ENCODE peak calls at places on chromosomes 16 and 17, in six cellular contexts. One of them, this sample, is unnamed. For H3K9me3 and H3K4me1, the result is how much of the 10 kb centered on the place peaks cover.

GRCh38 chr16:72985148-72985882 is 62.6 kb downstream of the ZFHX3 start:
- DNase-seq in esophagus squamous epithelium: no peak
- DNase-seq in CD8-positive, alpha-beta T cell: no peak
- DNase-seq in heart right ventricle: peak
- DNase-seq in fibroblast of lung: peak
- DNase-seq in body of pancreas: peak
- DNase-seq in this sample: peak

GRCh38 chr17:36590082-36590481 is 1.6 kb upstream of the DHRS11 start:
- DNase-seq in esophagus squamous epithelium: no peak
- DNase-seq in CD8-positive, alpha-beta T cell: no peak
- DNase-seq in heart right ventricle: no peak
- DNase-seq in fibroblast of lung: peak
- DNase-seq in body of pancreas: no peak
- DNase-seq in this sample: no peak

GRCh38 chr16:11405331-11406176 is 60.3 kb downstream of the RMI2 start:
- DNase-seq in esophagus squamous epithelium: no peak
- DNase-seq in CD8-positive, alpha-beta T cell: peak
- DNase-seq in heart right ventricle: no peak
- DNase-seq in fibroblast of lung: no peak
- DNase-seq in body of pancreas: peak
- DNase-seq in this sample: peak

GRCh38 chr16:20760346-20760745 is 3.5 kb upstream of the ACSM3 start:
- DNase-seq in esophagus squamous epithelium: no peak
- DNase-seq in CD8-positive, alpha-beta T cell: no peak
- DNase-seq in heart right ventricle: no peak
- DNase-seq in fibroblast of lung: no peak
- DNase-seq in body of pancreas: no peak
- DNase-seq in this sample: no peak

GRCh38 chr17:47712330-47713023 is 18.5 kb downstream of the TBKBP1 start:
- DNase-seq in esophagus squamous epithelium: no peak
- DNase-seq in CD8-positive, alpha-beta T cell: no peak
- DNase-seq in heart right ventricle: no peak
- DNase-seq in fibroblast of lung: no peak
- DNase-seq in body of pancreas: no peak
- DNase-seq in this sample: no peak

GRCh38 chr17:27413792-27414191 is 42.5 kb upstream of the KSR1 start:
- DNase-seq in esophagus squamous epithelium: no peak
- DNase-seq in CD8-positive, alpha-beta T cell: no peak
- DNase-seq in heart right ventricle: no peak
- DNase-seq in fibroblast of lung: no peak
- DNase-seq in body of pancreas: no peak
- DNase-seq in this sample: no peak

GRCh38 chr17:80906364-80907259 is 85.0 kb upstream of the CHMP6 start:
- DNase-seq in esophagus squamous epithelium: no peak
- DNase-seq in CD8-positive, alpha-beta T cell: no peak
- DNase-seq in heart right ventricle: no peak
- DNase-seq in fibroblast of lung: no peak
- DNase-seq in body of pancreas: no peak
- DNase-seq in this sample: no peak

GRCh38 chr16:85894266-85894665 is 4.7 kb upstream of the IRF8 start:
- DNase-seq in esophagus squamous epithelium: no peak
- DNase-seq in CD8-positive, alpha-beta T cell: no peak
- DNase-seq in heart right ventricle: no peak
- DNase-seq in fibroblast of lung: no peak
- DNase-seq in body of pancreas: peak
- DNase-seq in this sample: no peak

GRCh38 chr17:66930933-66931332 is 33.6 kb upstream of the CACNG4 start:
- DNase-seq in esophagus squamous epithelium: no peak
- DNase-seq in CD8-positive, alpha-beta T cell: no peak
- DNase-seq in heart right ventricle: no peak
- DNase-seq in fibroblast of lung: no peak
- DNase-seq in body of pancreas: no peak
- DNase-seq in this sample: no peak

GRCh38 chr17:55768946-55769624 is 18.2 kb downstream of the PCTP start:
- DNase-seq in esophagus squamous epithelium: no peak
- DNase-seq in CD8-positive, alpha-beta T cell: no peak
- DNase-seq in heart right ventricle: no peak
- DNase-seq in fibroblast of lung: peak
- DNase-seq in body of pancreas: no peak
- DNase-seq in this sample: no peak

GRCh38 chr16:77951788-77952187 is 70.6 kb upstream of the CLEC3A start:
- DNase-seq in esophagus squamous epithelium: no peak
- DNase-seq in CD8-positive, alpha-beta T cell: no peak
- DNase-seq in heart right ventricle: no peak
- DNase-seq in fibroblast of lung: no peak
- DNase-seq in body of pancreas: peak
- DNase-seq in this sample: no peak

GRCh38 chr16:50396770-50397525 is 28.2 kb upstream of the BRD7 start:
- DNase-seq in esophagus squamous epithelium: no peak
- DNase-seq in CD8-positive, alpha-beta T cell: no peak
- DNase-seq in heart right ventricle: no peak
- DNase-seq in fibroblast of lung: peak
- DNase-seq in body of pancreas: no peak
- DNase-seq in this sample: no peak

GRCh38 chr17:53516643-53517042 is 306.1 kb upstream of the KIF2B start:
- DNase-seq in esophagus squamous epithelium: no peak
- DNase-seq in CD8-positive, alpha-beta T cell: no peak
- DNase-seq in heart right ventricle: no peak
- DNase-seq in fibroblast of lung: peak
- DNase-seq in body of pancreas: no peak
- DNase-seq in this sample: no peak

GRCh38 chr17:81020767-81021497 is 14.0 kb upstream of the BAIAP2 start:
- DNase-seq in esophagus squamous epithelium: no peak
- DNase-seq in CD8-positive, alpha-beta T cell: no peak
- DNase-seq in heart right ventricle: peak
- DNase-seq in fibroblast of lung: peak
- DNase-seq in body of pancreas: no peak
- DNase-seq in this sample: peak

GRCh38 chr16:9297437-9298113 is 206.1 kb downstream of the HAPSTR1 start:
- DNase-seq in esophagus squamous epithelium: no peak
- DNase-seq in CD8-positive, alpha-beta T cell: no peak
- DNase-seq in heart right ventricle: peak
- DNase-seq in fibroblast of lung: no peak
- DNase-seq in body of pancreas: no peak
- DNase-seq in this sample: peak

GRCh38 chr16:11253009-11253994 is 2.7 kb downstream of the SOCS1 start:
- DNase-seq in esophagus squamous epithelium: no peak
- DNase-seq in CD8-positive, alpha-beta T cell: peak
- DNase-seq in heart right ventricle: no peak
- DNase-seq in fibroblast of lung: peak
- DNase-seq in body of pancreas: no peak
- DNase-seq in this sample: no peak

GRCh38 chr16:72763927-72764628 is 283.9 kb downstream of the ZFHX3 start:
- DNase-seq in esophagus squamous epithelium: no peak
- DNase-seq in CD8-positive, alpha-beta T cell: no peak
- DNase-seq in heart right ventricle: no peak
- DNase-seq in fibroblast of lung: no peak
- DNase-seq in body of pancreas: no peak
- DNase-seq in this sample: no peak

GRCh38 chr16:54277845-54278703 is 8.5 kb downstream of the IRX3 start:
- DNase-seq in esophagus squamous epithelium: no peak
- DNase-seq in CD8-positive, alpha-beta T cell: no peak
- DNase-seq in heart right ventricle: no peak
- DNase-seq in fibroblast of lung: no peak
- DNase-seq in body of pancreas: no peak
- DNase-seq in this sample: no peak

GRCh38 chr17:31570231-31570630 is 178.8 kb downstream of the RAB11FIP4 start:
- DNase-seq in esophagus squamous epithelium: no peak
- DNase-seq in CD8-positive, alpha-beta T cell: no peak
- DNase-seq in heart right ventricle: no peak
- DNase-seq in fibroblast of lung: no peak
- DNase-seq in body of pancreas: no peak
- DNase-seq in this sample: no peak

GRCh38 chr16:85361441-85362118 is 249.3 kb upstream of the CIBAR2 start:
- DNase-seq in esophagus squamous epithelium: no peak
- DNase-seq in CD8-positive, alpha-beta T cell: no peak
- DNase-seq in heart right ventricle: peak
- DNase-seq in fibroblast of lung: no peak
- DNase-seq in body of pancreas: peak
- DNase-seq in this sample: peak

DNA sequence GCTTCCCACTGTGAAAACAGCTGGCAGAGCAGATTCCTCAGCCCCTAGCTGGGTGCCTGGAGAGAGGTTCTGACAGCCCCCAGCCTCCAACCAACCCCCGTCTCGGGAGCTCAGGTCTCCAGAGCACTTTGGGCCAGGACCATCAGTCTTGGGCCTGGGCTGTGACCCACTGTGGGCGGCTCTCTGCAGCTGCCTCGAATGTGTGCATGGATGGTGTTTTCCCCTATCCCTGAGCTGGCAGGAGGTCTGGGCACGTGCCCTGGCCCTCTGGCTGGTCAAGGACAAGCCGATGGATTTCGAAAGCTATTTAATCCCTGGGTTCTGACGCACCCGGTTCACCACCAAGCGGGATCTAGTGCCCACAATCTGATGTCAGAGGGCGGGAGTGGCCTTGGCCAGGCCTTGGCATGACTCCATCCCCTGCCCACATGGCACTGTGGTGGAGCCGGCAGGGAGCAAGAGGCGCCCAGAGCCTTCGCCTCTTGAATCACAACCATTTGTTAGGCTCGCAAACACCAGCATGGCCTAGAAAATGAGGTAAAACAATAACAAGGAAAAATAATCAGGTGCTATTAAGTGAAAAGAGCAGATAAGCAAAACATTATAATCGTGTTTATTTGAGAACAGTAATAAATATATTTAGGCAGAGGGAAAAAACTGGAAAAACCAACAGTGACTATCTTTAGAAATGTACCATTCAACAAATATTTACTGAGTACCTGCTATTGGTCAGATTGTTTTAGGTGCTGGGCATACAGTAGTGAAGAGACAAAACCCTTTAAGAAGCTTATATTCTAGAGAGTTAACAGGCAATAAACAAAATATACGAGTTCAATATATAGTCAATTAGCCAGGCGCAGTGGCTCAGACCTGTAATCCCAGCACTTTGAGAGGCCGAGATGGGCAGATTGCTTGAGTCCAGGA is 69.3 kb upstream of the TOB1 start:
- DNase-seq in esophagus squamous epithelium: no peak
- DNase-seq in CD8-positive, alpha-beta T cell: no peak
- DNase-seq in heart right ventricle: peak
- DNase-seq in fibroblast of lung: no peak
- DNase-seq in body of pancreas: peak
- DNase-seq in this sample: no peak
- H3K27ac ChIP-seq in esophagus squamous epithelium: no peak
- H3K27ac ChIP-seq in CD8-positive, alpha-beta T cell: no peak
- H3K27ac ChIP-seq in heart right ventricle: no peak
- H3K27ac ChIP-seq in fibroblast of lung: no peak
- H3K27ac ChIP-seq in body of pancreas: peak
- H3K27ac ChIP-seq in this sample: peak

DNA sequence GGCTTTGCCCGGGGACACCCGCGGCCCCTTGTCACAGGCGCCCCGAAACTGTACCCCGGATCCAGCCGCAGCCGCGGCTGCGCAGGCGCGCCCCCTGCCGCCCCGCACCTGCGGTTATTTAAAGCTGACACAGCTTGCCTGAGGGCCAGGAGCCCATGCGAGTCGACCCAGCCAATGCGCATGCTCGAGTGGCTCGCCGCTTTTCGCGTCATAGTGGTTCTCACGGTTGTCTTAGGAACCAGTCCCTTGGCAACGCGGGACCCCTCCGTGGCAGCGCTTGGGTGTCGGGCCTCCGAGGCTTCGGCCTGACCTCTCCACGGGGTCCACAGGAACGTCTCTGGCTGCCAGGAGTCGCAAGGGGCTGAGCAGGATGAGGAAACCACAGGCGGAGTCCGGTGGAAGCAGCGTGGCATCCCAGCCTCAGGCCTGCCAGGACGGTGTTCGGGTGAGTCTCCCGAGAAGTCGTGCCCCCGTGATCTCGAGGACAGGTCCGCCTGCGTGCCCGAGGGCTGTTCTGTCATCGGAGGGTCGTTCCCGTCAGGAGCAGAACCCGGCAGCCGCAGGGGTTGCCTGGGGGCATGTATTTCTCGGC is 716.9 kb downstream of the KCNJ18 start:
- DNase-seq in esophagus squamous epithelium: no peak
- DNase-seq in CD8-positive, alpha-beta T cell: no peak
- DNase-seq in heart right ventricle: no peak
- DNase-seq in fibroblast of lung: no peak
- DNase-seq in body of pancreas: no peak
- DNase-seq in this sample: peak
- H3K9me3 ChIP-seq in esophagus squamous epithelium: under half
- H3K9me3 ChIP-seq in CD8-positive, alpha-beta T cell: under half
- H3K9me3 ChIP-seq in heart right ventricle: under half
- H3K9me3 ChIP-seq in fibroblast of lung: under half
- H3K9me3 ChIP-seq in body of pancreas: under half
- H3K9me3 ChIP-seq in this sample: under half

DNA sequence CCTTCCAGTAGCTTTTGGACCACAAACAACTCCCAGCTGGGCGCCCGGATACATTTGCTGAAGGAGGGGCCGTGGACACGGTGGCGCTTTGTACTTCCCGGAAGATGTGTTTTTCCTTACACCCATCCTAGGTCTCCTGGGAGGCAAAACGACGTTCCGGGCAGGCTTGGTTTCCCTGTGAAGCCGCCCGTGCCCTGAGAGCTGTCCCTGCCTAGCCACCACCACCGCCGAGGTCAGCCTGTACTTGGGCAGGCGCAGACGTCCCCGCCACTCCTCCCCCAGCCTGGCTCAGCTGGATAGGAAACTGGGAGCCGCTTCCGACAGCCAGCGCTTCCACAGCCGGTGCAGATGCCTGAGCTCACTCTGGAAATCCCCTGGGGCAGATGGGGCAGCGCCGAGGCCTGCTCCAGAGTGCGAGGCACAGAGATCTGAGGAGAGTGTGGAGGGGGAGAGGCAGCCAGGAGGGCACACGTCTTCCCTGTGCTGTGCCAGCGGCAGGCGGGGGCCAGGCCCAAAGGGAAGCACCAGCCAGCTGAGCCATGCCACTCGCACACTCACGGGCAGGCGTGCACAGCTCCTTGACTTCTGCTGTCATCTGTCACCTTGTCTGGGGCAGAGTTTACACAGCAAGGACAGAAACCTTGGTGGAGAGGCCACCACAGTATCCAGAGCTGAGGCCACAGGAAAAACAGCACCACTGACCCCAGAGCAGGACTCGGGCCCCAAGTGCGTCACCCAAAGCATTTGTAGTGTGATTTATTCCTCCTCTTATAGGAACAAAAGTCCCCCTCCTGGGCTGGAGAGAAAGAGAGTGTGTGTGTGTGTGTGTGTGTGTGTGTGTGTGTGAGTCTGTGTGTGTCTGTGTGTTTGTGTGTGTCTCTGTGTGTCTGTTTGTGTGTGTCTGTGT is 3.0 kb downstream of the RHBDF2 start:
- DNase-seq in esophagus squamous epithelium: no peak
- DNase-seq in CD8-positive, alpha-beta T cell: no peak
- DNase-seq in heart right ventricle: peak
- DNase-seq in fibroblast of lung: peak
- DNase-seq in body of pancreas: peak
- DNase-seq in this sample: peak
- H3K4me1 ChIP-seq in esophagus squamous epithelium: half or more
- H3K4me1 ChIP-seq in CD8-positive, alpha-beta T cell: half or more
- H3K4me1 ChIP-seq in heart right ventricle: half or more
- H3K4me1 ChIP-seq in fibroblast of lung: under half
- H3K4me1 ChIP-seq in body of pancreas: half or more
- H3K4me1 ChIP-seq in this sample: under half

DNA sequence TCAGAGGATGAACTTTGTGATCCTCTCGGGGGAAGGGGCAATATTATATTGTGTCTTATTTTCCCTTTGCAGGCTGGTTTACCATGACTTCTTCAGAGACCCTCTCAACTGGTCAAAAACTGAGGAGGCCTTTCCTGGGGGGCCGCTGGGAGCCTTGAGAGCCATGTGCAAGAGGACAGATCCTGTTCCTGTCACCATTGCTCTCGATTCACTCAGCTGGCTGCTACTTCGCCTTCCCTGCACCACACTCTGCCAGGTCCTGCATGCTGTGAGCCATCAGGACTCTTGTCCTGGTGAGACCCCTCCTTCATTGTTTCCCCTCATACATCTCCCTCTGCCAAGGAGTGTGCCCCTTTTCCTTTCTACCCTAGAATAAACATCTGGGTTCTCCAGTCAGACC is 2.5 kb downstream of the ELP5 start:
- DNase-seq in esophagus squamous epithelium: no peak
- DNase-seq in CD8-positive, alpha-beta T cell: no peak
- DNase-seq in heart right ventricle: no peak
- DNase-seq in fibroblast of lung: no peak
- DNase-seq in body of pancreas: no peak
- DNase-seq in this sample: no peak
- H3K27ac ChIP-seq in esophagus squamous epithelium: no peak
- H3K27ac ChIP-seq in CD8-positive, alpha-beta T cell: no peak
- H3K27ac ChIP-seq in heart right ventricle: no peak
- H3K27ac ChIP-seq in fibroblast of lung: no peak
- H3K27ac ChIP-seq in body of pancreas: no peak
- H3K27ac ChIP-seq in this sample: no peak

This sample was measured in right cardiac atrium.